ENCODE peak calls at places on chromosomes 7 and 10, in six cellular contexts. P is anterior cingulate cortex; Q is thoracic aorta; V is nucleus accumbens; G is iris pigment epithelial cell; H is stimulated activated CD4-positive, alpha-beta T cell treated with anti-CD3 and anti-CD28 coated beads, Interleukin-15, amount 100 ng/mL, for 24 hours. X is an unnamed sample.

GRCh38 chr10:61987951-61988379 is 86.5 kb downstream of the ARID5B start:
- DNase-seq in P (no peak), Q (no peak), V (no peak), G (no peak), H (peak), X (no peak)

GRCh38 chr10:19719320-19719719 is 96.9 kb upstream of the PLXDC2 start:
- DNase-seq in P (no peak), Q (no peak), V (no peak), G (peak), H (no peak), X (no peak)

GRCh38 chr10:89022734-89023133 is 32.1 kb downstream of the FAS start:
- DNase-seq in P (no peak), Q (no peak), V (no peak), G (no peak), H (no peak), X (no peak)

GRCh38 chr7:101990811-101991418 is 173.5 kb downstream of the CUX1 start:
- DNase-seq in P (peak), Q (no peak), V (no peak), G (no peak), H (peak), X (no peak)

GRCh38 chr10:93816123-93816747 is 58.5 kb downstream of the LGI1 start:
- DNase-seq in P (peak), Q (no peak), V (peak), G (peak), H (peak), X (peak)

GRCh38 chr7:50851451-50851850 is 68.8 kb upstream of the GRB10 start:
- DNase-seq in P (no peak), Q (no peak), V (no peak), G (no peak), H (no peak), X (no peak)

GRCh38 chr7:131244259-131244852 is 83.3 kb upstream of the MKLN1 start:
- DNase-seq in P (no peak), Q (peak), V (no peak), G (peak), H (no peak), X (peak)

GRCh38 chr7:115052706-115053105 is 130.8 kb downstream of the MDFIC start:
- DNase-seq in P (no peak), Q (no peak), V (no peak), G (no peak), H (no peak), X (no peak)

GRCh38 chr7:79096361-79096805 is 357.1 kb downstream of the MAGI2 start:
- DNase-seq in P (no peak), Q (no peak), V (no peak), G (peak), H (no peak), X (peak)

GRCh38 chr10:84854439-84854838 is 526.0 kb downstream of the CCSER2 start:
- DNase-seq in P (no peak), Q (no peak), V (no peak), G (no peak), H (no peak), X (no peak)

GRCh38 chr10:49296826-49297225 is 2.1 kb upstream of the C10orf71 start:
- DNase-seq in P (no peak), Q (no peak), V (no peak), G (no peak), H (no peak), X (no peak)

GRCh38 chr7:84389242-84389641 is 194.7 kb upstream of the SEMA3A start:
- DNase-seq in P (no peak), Q (no peak), V (no peak), G (no peak), H (no peak), X (no peak)

GRCh38 chr7:30977896-30978564 is 14.3 kb downstream of the GHRHR start:
- DNase-seq in P (peak), Q (no peak), V (no peak), G (peak), H (peak), X (no peak)

GRCh38 chr7:87506243-87507180 is 31.0 kb upstream of the ABCB4 start:
- DNase-seq in P (no peak), Q (no peak), V (no peak), G (peak), H (no peak), X (no peak)

GRCh38 chr10:94320285-94320914 is 42.3 kb downstream of the NOC3L start:
- DNase-seq in P (peak), Q (no peak), V (peak), G (peak), H (peak), X (peak)

GRCh38 chr10:88120075-88120474 is 256.6 kb downstream of the PTEN start:
- DNase-seq in P (no peak), Q (no peak), V (no peak), G (no peak), H (no peak), X (no peak)

GRCh38 chr7:129684777-129685176 is 73.3 kb downstream of the NRF1 start:
- DNase-seq in P (no peak), Q (no peak), V (no peak), G (no peak), H (no peak), X (no peak)

GRCh38 chr10:90313548-90314325 is 544.1 kb downstream of the HTR7 start:
- DNase-seq in P (no peak), Q (no peak), V (no peak), G (peak), H (no peak), X (no peak)

GRCh38 chr10:77849039-77849664 is 77.4 kb downstream of the DLG5 start:
- DNase-seq in P (no peak), Q (no peak), V (no peak), G (no peak), H (no peak), X (no peak)

GRCh38 chr10:5540886-5541285 is 16.1 kb downstream of the CALML3 start:
- DNase-seq in P (no peak), Q (no peak), V (no peak), G (no peak), H (no peak), X (no peak)

GRCh38 chr7:139798221-139798620 is 20.4 kb upstream of the HIPK2 start:
- DNase-seq in P (no peak), Q (no peak), V (no peak), G (no peak), H (no peak), X (no peak)

GRCh38 chr10:86261933-86262665 is 104.5 kb downstream of the GRID1 start:
- DNase-seq in P (peak), Q (no peak), V (peak), G (no peak), H (peak), X (no peak)

GRCh38 chr7:71563276-71563675 is 431.3 kb downstream of the GALNT17 start:
- DNase-seq in P (no peak), Q (no peak), V (no peak), G (no peak), H (no peak), X (no peak)

X was measured in HTR-8/SVneo.